ENCODE peak calls at places on chromosomes 5 and 9, in four cellular contexts. S, F, M and X are unnamed samples.

GRCh38 chr5:15927710-15928380 is 251.7 kb downstream of the MARCHF11 start:
- DNase-seq in S (no peak), F (peak), M (no peak), X (no peak)

GRCh38 chr9:134851015-134851414 is 29.6 kb upstream of the FCN2 start:
- DNase-seq in S (no peak), F (no peak), M (no peak), X (no peak)

GRCh38 chr5:173278641-173279040 is 43.6 kb upstream of the NKX2-5 start:
- DNase-seq in S (no peak), F (no peak), M (no peak), X (no peak)

GRCh38 chr5:100872409-100873190 is 30.5 kb downstream of the ST8SIA4 start:
- DNase-seq in S (no peak), F (no peak), M (no peak), X (no peak)

GRCh38 chr5:60673329-60673728 is 26.6 kb downstream of the DEPDC1B start:
- DNase-seq in S (no peak), F (no peak), M (no peak), X (no peak)

GRCh38 chr5:76790632-76791290 is 28.1 kb upstream of the F2RL1 start:
- DNase-seq in S (no peak), F (no peak), M (peak), X (peak)

GRCh38 chr5:111099058-111099778 is 7.1 kb downstream of the WDR36 start:
- DNase-seq in S (no peak), F (no peak), M (no peak), X (no peak)

GRCh38 chr5:67214713-67215591 is 18.4 kb upstream of the CD180 start:
- DNase-seq in S (no peak), F (no peak), M (no peak), X (no peak)

GRCh38 chr9:129236441-129237145 is 58.5 kb upstream of the IER5L start:
- DNase-seq in S (no peak), F (no peak), M (no peak), X (no peak)

GRCh38 chr5:52956014-52956413 is 33.1 kb upstream of the ITGA2 start:
- DNase-seq in S (no peak), F (no peak), M (peak), X (no peak)

GRCh38 chr5:5666389-5666788 is 243.9 kb downstream of the ICE1 start:
- DNase-seq in S (no peak), F (no peak), M (no peak), X (no peak)

GRCh38 chr5:40503438-40503837 is 176.3 kb upstream of the PTGER4 start:
- DNase-seq in S (no peak), F (no peak), M (no peak), X (no peak)

GRCh38 chr9:122159026-122159924 is at the start of the genes MORN5 and NDUFA8:
- DNase-seq in S (peak), F (peak), M (peak), X (peak)
- TF ChIP-seq POLR2A in S (peak), F (peak), M (peak), X (peak)

DNA sequence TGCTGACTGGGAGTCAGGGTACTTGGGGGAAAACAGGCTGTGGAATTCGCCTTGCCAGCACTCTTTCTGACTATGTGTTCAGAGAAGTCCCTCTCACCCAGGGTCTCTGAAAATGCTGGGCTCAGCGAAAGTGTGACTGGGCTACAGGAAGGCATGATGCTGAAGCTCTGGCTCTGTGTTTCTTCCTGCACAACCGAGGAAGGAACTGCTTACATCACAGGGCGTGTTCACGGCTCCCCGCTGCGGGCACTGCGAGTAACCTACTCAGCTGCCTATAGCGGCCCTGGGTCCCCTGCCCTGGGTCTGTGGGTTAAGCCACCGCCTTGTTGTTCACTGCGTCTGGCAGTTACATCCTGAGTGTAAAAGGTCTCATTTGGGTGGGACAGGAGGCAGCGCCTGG is 222.4 kb upstream of the IRX4 start:
- DNase-seq in S (no peak), F (no peak), M (no peak), X (no peak)
- TF ChIP-seq SMC3 in S (no peak), F (no peak), M (no peak), X (no peak)

GRCh38 chr9:14346301-14346721 is 32.4 kb upstream of the NFIB start:
- DNase-seq in S (no peak), F (no peak), M (no peak), X (no peak)

GRCh38 chr9:14348241-14349140 is 34.5 kb upstream of the NFIB start:
- DNase-seq in S (no peak), F (no peak), M (no peak), X (no peak)

GRCh38 chr9:14347408-14348224 is 33.7 kb upstream of the NFIB start:
- DNase-seq in S (no peak), F (no peak), M (no peak), X (peak)

GRCh38 chr9:14345586-14346237 is 31.8 kb upstream of the NFIB start:
- DNase-seq in S (no peak), F (no peak), M (no peak), X (no peak)

DNA sequence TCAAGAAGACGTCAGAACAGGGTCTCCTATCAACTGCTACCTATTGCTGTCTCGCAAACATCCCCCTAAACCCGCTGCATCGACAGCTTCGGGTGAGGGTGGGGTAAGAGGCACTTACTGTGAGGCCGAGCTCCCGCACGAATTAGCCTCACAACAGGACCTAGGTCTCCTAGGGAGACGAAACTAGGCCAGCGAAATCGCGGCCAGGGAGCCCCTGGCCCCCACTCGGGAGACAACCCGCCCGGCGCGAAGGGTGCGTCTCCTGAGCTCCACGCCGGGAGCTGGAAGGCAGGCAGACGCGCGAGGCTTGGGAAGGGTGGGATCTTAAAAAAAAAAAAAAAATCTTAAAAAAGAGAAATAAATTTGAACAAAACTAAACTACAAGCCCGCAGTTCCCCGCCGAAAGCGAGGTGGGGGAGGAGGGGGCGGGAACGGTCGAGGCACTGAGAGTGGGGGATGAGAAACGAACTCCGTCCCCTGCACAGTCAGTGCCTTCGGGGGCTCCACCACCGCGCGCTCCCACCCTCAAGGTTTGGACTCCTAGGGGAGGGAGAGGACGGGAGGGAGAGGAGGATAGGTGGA is 33.0 kb upstream of the NFIB start:
- DNase-seq in S (no peak), F (no peak), M (no peak), X (no peak)
- TF ChIP-seq CHD2 in S (no peak), F (no peak), M (no peak), X (no peak)

GRCh38 chr9:91407580-91408275 is 15.9 kb downstream of the NFIL3 start:
- DNase-seq in S (no peak), F (no peak), M (no peak), X (no peak)
- TF ChIP-seq POLR2A in S (no peak), F (no peak), M (no peak), X (no peak)